ENCODE peak calls at places on chromosome 4, in seven cellular contexts. S is pancreas, K is GM23248, P is colonic mucosa, E is lower lobe of right lung, Z is brain microvascular endothelial cell, D is uterus. Q is an unnamed sample.
A peak's percentile ranks its signal among the peaks of the same experiment; 100 is the strongest.

GRCh38 chr4:14176613-14177012 is 549.1 kb upstream of the BOD1L1 start:
- DNase-seq in S (no peak), K (no peak), P (no peak), E (no peak), Z (no peak), D (no peak), Q (no peak)

GRCh38 chr4:152225680-152226079 is 310.2 kb downstream of the FBXW7 start:
- DNase-seq in S (no peak), K (no peak), P (no peak), E (no peak), Z (no peak), D (no peak), Q (no peak)

GRCh38 chr4:100593933-100594332 is 76.1 kb upstream of the EMCN start:
- DNase-seq in S (no peak), K (no peak), P (no peak), E (no peak), Z (no peak), D (no peak), Q (no peak)

GRCh38 chr4:103422467-103423219 is 224.5 kb upstream of the CENPE start:
- DNase-seq in S (no peak), K (peak; percentile 17), P (no peak), E (no peak), Z (no peak), D (no peak), Q (no peak)

GRCh38 chr4:101331017-101331416 is 16.3 kb downstream of the PPP3CA start:
- DNase-seq in S (no peak), K (peak; percentile 26), P (no peak), E (no peak), Z (no peak), D (no peak), Q (no peak)

GRCh38 chr4:2446656-2447564 is 22.0 kb upstream of the RNF4 start:
- DNase-seq in S (no peak), K (no peak), P (no peak), E (no peak), Z (no peak), D (no peak), Q (no peak)

GRCh38 chr4:163249042-163249441 is 82.4 kb upstream of the NAF1 start:
- DNase-seq in S (no peak), K (no peak), P (no peak), E (no peak), Z (no peak), D (no peak), Q (no peak)

GRCh38 chr4:185020863-185021761 is 2.8 kb downstream of the HELT start:
- DNase-seq in S (no peak), K (no peak), P (no peak), E (no peak), Z (no peak), D (no peak), Q (no peak)

GRCh38 chr4:169098969-169099685 is 89.1 kb upstream of the CBR4 start:
- DNase-seq in S (no peak), K (no peak), P (no peak), E (no peak), Z (no peak), D (no peak), Q (no peak)

GRCh38 chr4:141311805-141312204 is 91.1 kb downstream of the ZNF330 start:
- DNase-seq in S (no peak), K (no peak), P (no peak), E (no peak), Z (no peak), D (no peak), Q (no peak)

GRCh38 chr4:174714393-174715211 is 114.4 kb downstream of the GLRA3 start:
- DNase-seq in S (peak; percentile 15), K (peak; percentile 63), P (peak; percentile 25), E (no peak), Z (peak; percentile 49), D (no peak), Q (peak; percentile 55)

GRCh38 chr4:73066928-73067327 is 2.6 kb downstream of the COX18 start:
- DNase-seq in S (no peak), K (no peak), P (no peak), E (no peak), Z (no peak), D (no peak), Q (peak; percentile 7)

GRCh38 chr4:3393171-3393570 is 48.6 kb upstream of the HGFAC start:
- DNase-seq in S (no peak), K (no peak), P (no peak), E (no peak), Z (no peak), D (no peak), Q (no peak)

GRCh38 chr4:19026281-19026680 is 1004.7 kb upstream of the LCORL start:
- DNase-seq in S (peak; percentile 15), K (peak; percentile 14), P (no peak), E (no peak), Z (no peak), D (no peak), Q (no peak)

DNA sequence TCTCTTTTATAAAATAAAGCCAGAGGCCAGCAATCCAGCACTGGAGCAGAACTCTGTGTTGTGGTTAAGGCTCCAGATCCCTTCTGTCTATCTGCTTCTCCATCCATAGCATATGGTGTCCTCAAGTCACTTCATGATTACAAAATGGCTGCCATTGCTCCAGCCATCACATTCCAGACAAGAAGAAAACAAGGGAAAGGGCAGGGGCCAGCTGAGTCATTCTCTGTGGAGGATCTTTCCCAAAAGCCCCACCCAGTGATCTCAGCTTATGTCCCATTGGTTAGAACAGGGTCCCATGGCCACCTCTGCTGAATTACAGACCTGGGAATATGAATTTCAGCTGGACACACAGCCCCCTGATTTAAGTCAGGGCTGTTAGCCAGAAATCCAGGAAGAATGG is 34.1 kb upstream of the MAN2B2 start:
- DNase-seq in S (no peak), K (no peak), P (no peak), E (no peak), Z (no peak), D (no peak), Q (no peak)
- H3K27me3 ChIP-seq in S (no peaks in the 10 kb centered on the region), K (no peaks in the 10 kb centered on the region), P (no peaks in the 10 kb centered on the region), E (peaks cover 5% of the 10 kb centered on the region), Z (no peaks in the 10 kb centered on the region), D (no peaks in the 10 kb centered on the region), Q (no peaks in the 10 kb centered on the region)

GRCh38 chr4:165560941-165561340 is 182.1 kb downstream of the CPE start:
- DNase-seq in S (no peak), K (no peak), P (no peak), E (no peak), Z (peak; percentile 3), D (no peak), Q (no peak)

GRCh38 chr4:165569031-165569430 is 190.2 kb downstream of the CPE start:
- DNase-seq in S (no peak), K (no peak), P (no peak), E (no peak), Z (no peak), D (no peak), Q (no peak)

DNA sequence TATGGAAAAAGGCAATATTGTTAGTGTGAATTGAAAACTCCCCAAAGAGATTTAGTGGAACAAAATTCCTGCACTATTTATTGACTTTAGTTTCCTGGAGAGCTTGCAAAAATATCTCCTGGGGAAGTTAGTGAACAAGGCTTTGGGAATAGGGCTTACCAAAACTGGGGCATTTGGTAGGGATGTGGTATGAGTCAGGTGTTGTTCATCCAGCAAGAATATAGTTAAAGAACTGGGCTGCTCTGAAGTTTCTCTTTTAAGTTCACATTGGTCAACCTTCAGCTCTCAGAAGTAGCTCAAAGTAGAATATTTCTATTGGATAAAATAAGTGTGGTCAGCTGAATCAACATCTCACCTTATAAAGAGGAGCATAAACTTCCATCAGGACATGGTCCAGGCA is 185.0 kb downstream of the CPE start:
- DNase-seq in S (no peak), K (no peak), P (no peak), E (no peak), Z (no peak), D (no peak), Q (no peak)
- H3K27me3 ChIP-seq in S (no peaks in the 10 kb centered on the region), K (no peaks in the 10 kb centered on the region), P (no peaks in the 10 kb centered on the region), E (no peaks in the 10 kb centered on the region), Z (no peaks in the 10 kb centered on the region), D (no peaks in the 10 kb centered on the region), Q (no peaks in the 10 kb centered on the region)

DNA sequence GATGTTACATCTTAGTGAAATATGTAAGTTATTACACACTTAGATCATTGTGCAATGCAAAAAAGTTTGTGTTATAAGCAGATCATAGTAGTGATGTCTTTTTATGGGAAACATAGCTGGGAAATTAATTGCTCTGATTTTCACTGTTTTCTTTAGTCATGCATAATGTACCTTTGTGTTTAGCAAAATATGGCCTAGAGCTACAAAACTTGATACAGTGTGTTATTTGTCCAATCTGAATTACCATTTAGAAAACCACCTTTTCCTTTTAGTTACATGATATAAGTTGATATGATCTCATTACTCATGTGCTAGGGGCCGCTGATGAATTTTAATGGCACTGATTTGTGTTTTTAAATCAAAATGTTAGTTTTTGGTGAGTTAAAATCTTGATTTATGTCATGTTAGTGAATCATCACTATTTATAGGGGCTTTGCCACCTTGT is 2.0 kb downstream of the BMPR1B start:
- DNase-seq in S (no peak), K (no peak), P (no peak), E (no peak), Z (no peak), D (no peak), Q (no peak)
- H3K27me3 ChIP-seq in S (peaks cover 5% of the 10 kb centered on the region), K (peaks cover 17% of the 10 kb centered on the region), P (peaks cover 28% of the 10 kb centered on the region), E (peaks cover 33% of the 10 kb centered on the region), Z (no peaks in the 10 kb centered on the region), D (no peaks in the 10 kb centered on the region), Q (peaks cover 5% of the 10 kb centered on the region)

DNA sequence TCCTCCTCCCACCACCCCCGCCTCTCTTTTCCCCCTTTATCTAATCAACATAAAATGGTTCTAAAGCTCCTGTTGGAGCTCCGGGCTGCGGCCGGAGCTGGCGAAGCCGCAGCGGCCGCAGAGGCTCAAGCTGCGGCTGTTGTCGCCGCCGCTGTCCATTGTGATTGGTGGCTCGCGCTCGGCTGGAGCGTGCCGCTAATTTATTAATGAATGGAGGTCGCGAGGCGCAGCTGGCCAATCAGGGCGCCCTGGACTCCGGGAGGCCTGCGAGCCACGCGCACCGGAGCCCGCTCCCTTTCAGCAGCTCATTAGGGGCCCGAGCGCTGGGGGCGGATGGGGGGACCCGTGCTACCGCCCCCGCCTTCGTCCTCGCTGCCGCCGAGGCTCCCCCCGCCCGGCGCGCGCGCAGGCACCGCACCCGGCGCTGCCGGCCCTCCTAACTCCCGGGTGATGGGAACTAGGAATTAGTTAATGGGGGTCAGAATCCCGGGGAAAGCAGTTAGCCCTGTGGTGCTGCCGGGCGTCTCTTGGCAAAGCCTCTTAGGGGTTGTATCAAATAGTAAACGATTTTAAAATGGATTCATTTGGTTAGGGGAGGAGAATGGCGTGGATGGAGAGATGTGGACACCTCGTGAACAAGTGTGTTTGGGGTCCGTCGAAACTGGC is 554 bp upstream of the NEUROG2 start:
- DNase-seq in S (no peak), K (no peak), P (no peak), E (no peak), Z (no peak), D (no peak), Q (no peak)
- H3K27me3 ChIP-seq in S (peaks cover 47% of the 10 kb centered on the region), K (peaks cover 100% of the 10 kb centered on the region), P (peaks cover 98% of the 10 kb centered on the region), E (peaks cover 100% of the 10 kb centered on the region), Z (peaks cover 84% of the 10 kb centered on the region), D (peaks cover 4% of the 10 kb centered on the region), Q (peaks cover 51% of the 10 kb centered on the region)